ENCODE peak calls at places on chromosomes 11 and 22, in nine cellular contexts. J, K, E, T, V, O, H, Y and D are unnamed samples.
A peak's percentile ranks its signal among the peaks of the same experiment; 100 is the strongest.

GRCh38 chr11:22192642-22193347 is at the start of gene ANO5:
- DNase-seq in H (peak; percentile 73), V (no peak), Y (peak; percentile 72), E (peak; percentile 91), K (peak; percentile 41), J (peak; percentile 81), T (peak; percentile 87), O (no peak), D (peak; percentile 83)

GRCh38 chr11:119940401-119940976 is 197.4 kb downstream of the TRIM29 start:
- DNase-seq in Y (no peak), E (no peak), J (no peak), H (no peak), T (no peak), O (no peak), V (no peak), K (no peak), D (no peak)

GRCh38 chr11:35116762-35117588 is 22.0 kb upstream of the CD44 start:
- DNase-seq in V (peak; percentile 71), J (no peak), K (no peak), E (no peak), H (no peak), O (no peak), T (no peak), Y (peak; percentile 73), D (peak; percentile 39)

GRCh38 chr11:126311464-126312291 is 7.8 kb downstream of the DCPS start:
- DNase-seq in V (no peak), H (no peak), K (no peak), Y (no peak), O (no peak), J (peak; percentile 40), E (no peak), T (no peak), D (no peak)

GRCh38 chr11:34492806-34493414 is 20.7 kb downstream of the ELF5 start:
- DNase-seq in O (peak; percentile 69), V (no peak), H (peak; percentile 66), T (peak; percentile 79), E (no peak), K (peak; percentile 54), J (no peak), Y (peak; percentile 92), D (no peak)

GRCh38 chr11:19435306-19435989 is 194.7 kb upstream of the E2F8 start:
- DNase-seq in O (no peak), V (no peak), E (no peak), K (no peak), T (no peak), J (no peak), H (no peak), Y (no peak), D (no peak)

GRCh38 chr11:67583319-67584204 is at the start of gene GSTP1:
- DNase-seq in T (peak; percentile 96), K (peak; percentile 63), Y (peak; percentile 98), E (peak; percentile 84), O (peak; percentile 91), J (peak; percentile 97), V (peak; percentile 32), H (peak; percentile 90), D (peak; percentile 94)

GRCh38 chr11:102850973-102851745 is 7.8 kb upstream of the MMP3 start:
- DNase-seq in O (peak; percentile 88), K (no peak), H (peak; percentile 9), V (peak; percentile 80), T (no peak), Y (peak; percentile 60), J (no peak), E (no peak), D (no peak)

GRCh38 chr22:47395481-47395880 is 633.0 kb downstream of the TBC1D22A start:
- DNase-seq in H (peak; percentile 16), Y (peak; percentile 74), T (no peak), K (no peak), E (peak; percentile 14), V (no peak), O (peak; percentile 59), J (no peak), D (no peak)

GRCh38 chr11:64104632-64105031 is 61.3 kb downstream of the MACROD1 start:
- DNase-seq in Y (no peak), E (no peak), H (no peak), J (no peak), K (no peak), V (no peak), O (no peak), T (no peak), D (no peak)

GRCh38 chr11:12042215-12042676 is 33.8 kb upstream of the DKK3 start:
- DNase-seq in J (no peak), K (no peak), V (peak; percentile 96), O (peak; percentile 93), E (no peak), H (peak; percentile 63), Y (peak; percentile 80), T (no peak), D (no peak)

GRCh38 chr11:44748606-44749005 is 21.8 kb downstream of the TSPAN18 start:
- DNase-seq in J (no peak), T (no peak), H (no peak), O (no peak), K (no peak), V (no peak), E (no peak), Y (no peak), D (no peak)

GRCh38 chr11:104792861-104793260 is 105.4 kb downstream of the CASP12 start:
- DNase-seq in E (no peak), O (no peak), H (no peak), K (no peak), Y (no peak), V (no peak), J (no peak), T (peak; percentile 42), D (no peak)

GRCh38 chr11:88709567-88709966 is 356.2 kb downstream of the GRM5 start:
- DNase-seq in O (no peak), Y (no peak), T (no peak), V (no peak), H (peak; percentile 52), K (no peak), J (no peak), E (no peak), D (no peak)

GRCh38 chr11:116851631-116852030 is 14.2 kb upstream of the APOA1 start:
- DNase-seq in J (no peak), O (no peak), V (no peak), Y (peak; percentile 81), E (no peak), K (no peak), H (no peak), T (no peak), D (no peak)

GRCh38 chr11:111440416-111441205 is 61.5 kb upstream of the POU2AF1 start:
- DNase-seq in K (no peak), Y (no peak), V (no peak), J (peak; percentile 56), H (no peak), O (no peak), T (no peak), E (no peak), D (no peak)

DNA sequence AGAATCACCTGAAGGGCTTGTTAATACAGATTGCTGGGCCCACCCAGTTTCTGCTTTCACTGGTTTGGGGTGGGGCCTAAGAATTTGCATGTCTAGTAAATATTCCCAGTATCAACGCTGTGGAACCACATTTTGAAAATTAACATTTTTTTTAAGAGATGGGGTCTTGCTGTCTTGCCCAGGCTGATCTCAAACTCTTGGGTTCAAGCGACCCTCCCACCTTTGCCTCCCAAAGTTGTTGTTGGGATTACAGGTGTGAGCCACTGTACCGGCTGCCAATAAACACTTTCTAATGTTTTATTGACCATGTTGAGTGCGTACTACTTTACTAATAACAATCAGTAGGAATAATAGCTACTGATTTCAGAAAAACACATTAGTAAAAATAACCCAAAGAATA is 2.5 kb downstream of the EIF4G2 start:
- DNase-seq in V (no peak), O (no peak), T (no peak), E (no peak), H (no peak), K (no peak), J (no peak), Y (no peak), D (no peak)
- H3K4me3 ChIP-seq in V (no peak overlapping the region), O (no peak overlapping the region), T (peak overlapping the region; percentile 99), E (no peak overlapping the region), H (peak overlapping the region; percentile 97), K (no peak overlapping the region), J (peak overlapping the region; percentile 93), Y (peak overlapping the region; percentile 91), D (peak overlapping the region; percentile 98)

GRCh38 chr22:37281646-37282384 is 493 bp upstream of the CYTH4 start:
- DNase-seq in Y (peak; percentile 87), E (no peak), K (no peak), V (no peak), O (no peak), H (no peak), J (no peak), T (no peak), D (no peak)
- H3K4me3 ChIP-seq in Y (no peak overlapping the region), E (peak overlapping the region; percentile 44), K (no peak overlapping the region), V (no peak overlapping the region), O (no peak overlapping the region), H (no peak overlapping the region), J (peak overlapping the region; percentile 42), T (no peak overlapping the region), D (no peak overlapping the region)

DNA sequence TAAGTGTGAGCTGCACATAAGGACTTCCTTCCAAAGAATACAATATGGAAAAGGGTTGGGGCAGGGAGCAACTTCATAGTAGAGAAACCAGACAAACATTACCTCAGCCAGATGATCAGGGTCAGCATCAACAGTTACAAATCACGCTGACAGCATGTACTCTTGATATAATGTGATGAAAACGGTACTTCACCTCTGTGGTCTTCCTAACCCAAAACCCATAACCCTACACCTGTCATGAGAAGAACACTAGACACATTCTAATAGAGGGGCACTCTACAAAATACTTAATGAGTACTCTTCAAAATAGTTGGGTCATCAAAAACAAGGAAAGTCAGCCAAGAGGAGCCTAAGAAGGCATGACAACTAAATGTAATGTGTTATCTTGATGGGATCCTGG is 43.9 kb downstream of the RRAS2 start:
- DNase-seq in V (no peak), H (no peak), E (no peak), J (no peak), T (no peak), O (no peak), K (no peak), Y (no peak), D (no peak)
- H3K4me3 ChIP-seq in V (no peak overlapping the region), H (no peak overlapping the region), E (no peak overlapping the region), J (no peak overlapping the region), T (no peak overlapping the region), O (no peak overlapping the region), K (no peak overlapping the region), Y (no peak overlapping the region), D (no peak overlapping the region)

GRCh38 chr22:39952347-39952746 is 7.8 kb upstream of the TMA7B start:
- DNase-seq in O (no peak), J (no peak), E (no peak), H (no peak), Y (no peak), K (no peak), T (no peak), V (no peak), D (no peak)

GRCh38 chr22:39955675-39956074 is 4.5 kb upstream of the TMA7B start:
- DNase-seq in H (no peak), J (no peak), V (no peak), Y (no peak), T (no peak), E (no peak), O (peak; percentile 32), K (no peak), D (no peak)

GRCh38 chr22:39949964-39950737 is 10.0 kb upstream of the TMA7B start:
- DNase-seq in O (no peak), H (no peak), Y (no peak), E (no peak), J (no peak), V (no peak), T (no peak), K (no peak), D (no peak)

GRCh38 chr22:39954584-39955055 is 5.6 kb upstream of the TMA7B start:
- DNase-seq in Y (no peak), K (no peak), O (peak; percentile 97), V (peak; percentile 57), H (no peak), J (no peak), E (no peak), T (no peak), D (no peak)

GRCh38 chr22:39953101-39953500 is 7.1 kb upstream of the TMA7B start:
- DNase-seq in T (no peak), O (no peak), J (no peak), Y (no peak), K (no peak), E (no peak), V (no peak), H (no peak), D (no peak)
- H3K4me3 ChIP-seq in T (no peak overlapping the region), O (no peak overlapping the region), J (no peak overlapping the region), Y (no peak overlapping the region), K (no peak overlapping the region), E (no peak overlapping the region), V (no peak overlapping the region), H (no peak overlapping the region), D (no peak overlapping the region)